ENCODE peak calls at places on chromosomes 7 and 10, in four cellular contexts. C is H7, F is amygdala, Y is ELR. H is an unnamed sample.

GRCh38 chr7:143015102-143015501 is 11.8 kb downstream of the OR9A2 start:
- DNase-seq in F (no peak), Y (no peak), C (no peak), H (no peak)

GRCh38 chr7:18302077-18302476 is 193.5 kb upstream of the HDAC9 start:
- DNase-seq in Y (no peak), C (no peak), F (no peak), H (no peak)

GRCh38 chr10:84179059-84179710 is 5.6 kb downstream of the GPR15LG start:
- DNase-seq in C (no peak), Y (peak; percentile 57), F (no peak), H (no peak)

GRCh38 chr10:51266496-51266895 is 192.2 kb downstream of the PRKG1 start:
- DNase-seq in Y (no peak), F (no peak), C (no peak), H (no peak)

GRCh38 chr7:142797342-142797798 is 26.6 kb downstream of the PRSS2 start:
- DNase-seq in Y (no peak), F (no peak), C (peak; percentile 63), H (no peak)

GRCh38 chr7:4164556-4164955 is 517.5 kb upstream of the FOXK1 start:
- DNase-seq in F (no peak), Y (no peak), C (peak; percentile 65), H (no peak)

GRCh38 chr7:80294321-80294720 is 159.7 kb downstream of the GNAI1 start:
- DNase-seq in C (no peak), Y (peak; percentile 37), F (no peak), H (no peak)

GRCh38 chr10:107540981-107541380 is 376.5 kb upstream of the SORCS1 start:
- DNase-seq in F (no peak), C (no peak), Y (peak; percentile 24), H (no peak)

GRCh38 chr10:49649936-49650723 is 29.3 kb upstream of the C10orf53 start:
- DNase-seq in F (no peak), C (no peak), Y (no peak), H (peak; percentile 7)

GRCh38 chr7:102264367-102264891 is 22.2 kb upstream of the SH2B2 start:
- DNase-seq in C (no peak), F (no peak), Y (peak; percentile 61), H (no peak)

GRCh38 chr7:129698516-129699418 is 87.2 kb downstream of the NRF1 start:
- DNase-seq in F (no peak), Y (no peak), C (peak; percentile 20), H (no peak)

GRCh38 chr10:88499569-88500470 is 83.3 kb downstream of the RNLS start:
- DNase-seq in F (no peak), C (no peak), Y (peak; percentile 69), H (no peak)

GRCh38 chr7:82057476-82057875 is 287.6 kb upstream of the HGF start:
- DNase-seq in F (no peak), Y (no peak), C (no peak), H (no peak)